ENCODE peak calls at places on chromosomes 4 and X, in six cellular contexts. T, I, A, L, E and V are unnamed samples.
A peak's percentile ranks its signal among the peaks of the same experiment; 100 is the strongest.

GRCh38 chrX:102720237-102721168 is at the start of gene GPRASP3:
- DNase-seq in T (peak; percentile 66), I (peak; percentile 83), A (peak; percentile 50), L (no peak), E (peak; percentile 81), V (no peak)

GRCh38 chr4:86872135-86872534 is 20.1 kb downstream of the C4orf36 start:
- DNase-seq in T (no peak), I (no peak), A (no peak), L (no peak), E (no peak), V (no peak)

GRCh38 chrX:136608295-136608933 is 39.5 kb upstream of the CD40LG start:
- DNase-seq in T (peak; percentile 24), I (peak; percentile 47), A (peak; percentile 68), L (no peak), E (peak; percentile 76), V (no peak)

GRCh38 chrX:74421181-74422028 is at the start of gene SLC16A2:
- DNase-seq in T (peak; percentile 81), I (peak; percentile 91), A (peak; percentile 85), L (no peak), E (peak; percentile 6), V (no peak)

GRCh38 chrX:121642415-121642814 is 595.0 kb downstream of the GLUD2 start:
- DNase-seq in T (no peak), I (peak; percentile 50), A (no peak), L (peak; percentile 19), E (no peak), V (peak; percentile 69)

GRCh38 chr4:183478926-183479325 is 25.9 kb upstream of the ING2 start:
- DNase-seq in T (no peak), I (peak; percentile 68), A (no peak), L (no peak), E (no peak), V (no peak)

GRCh38 chr4:133969202-133969873 is 232.3 kb downstream of the PABPC4L start:
- DNase-seq in T (peak; percentile 22), I (peak; percentile 53), A (no peak), L (no peak), E (no peak), V (no peak)

GRCh38 chrX:22220941-22221340 is 51.8 kb upstream of the CBLL2 start:
- DNase-seq in T (no peak), I (peak; percentile 72), A (no peak), L (peak; percentile 65), E (no peak), V (no peak)

GRCh38 chrX:5907202-5907601 is 321.5 kb downstream of the NLGN4X start:
- DNase-seq in T (no peak), I (peak; percentile 9), A (no peak), L (no peak), E (no peak), V (no peak)

GRCh38 chr4:143337600-143338287 is 1.1 kb downstream of the GAB1 start:
- DNase-seq in T (peak; percentile 49), I (peak; percentile 74), A (peak; percentile 75), L (no peak), E (peak; percentile 10), V (no peak)

GRCh38 chr4:107922486-107923473 is 8.6 kb upstream of the CYP2U1 start:
- DNase-seq in T (no peak), I (peak; percentile 23), A (no peak), L (no peak), E (no peak), V (no peak)

GRCh38 chrX:111823068-111823467 is 52.9 kb upstream of the TRPC5OS start:
- DNase-seq in T (no peak), I (no peak), A (peak; percentile 94), L (no peak), E (peak; percentile 7), V (no peak)

GRCh38 chrX:153816821-153817220 is 13.5 kb downstream of the PDZD4 start:
- DNase-seq in T (no peak), I (no peak), A (peak; percentile 40), L (no peak), E (peak; percentile 44), V (no peak)

GRCh38 chr4:59936566-59936965 is 1263.6 kb upstream of the ADGRL3 start:
- DNase-seq in T (no peak), I (no peak), A (no peak), L (no peak), E (no peak), V (no peak)

GRCh38 chr4:122552898-122553297 is 68.0 kb downstream of the IL21 start:
- DNase-seq in T (no peak), I (no peak), A (no peak), L (no peak), E (no peak), V (no peak)

GRCh38 chr4:112287258-112287873 is 1.7 kb upstream of the TIFA start:
- DNase-seq in T (no peak), I (no peak), A (no peak), L (no peak), E (peak; percentile 75), V (no peak)

GRCh38 chr4:124937993-124938392 is 225.5 kb upstream of the ANKRD50 start:
- DNase-seq in T (no peak), I (no peak), A (no peak), L (no peak), E (no peak), V (no peak)

GRCh38 chrX:13432776-13433605 is 113.1 kb upstream of the ATXN3L start:
- DNase-seq in T (no peak), I (peak; percentile 79), A (no peak), L (no peak), E (no peak), V (no peak)

GRCh38 chr4:136319789-136320470 is 1212.4 kb downstream of the PCDH18 start:
- DNase-seq in T (no peak), I (no peak), A (no peak), L (no peak), E (no peak), V (peak; percentile 89)

GRCh38 chr4:13918110-13918509 is 290.6 kb upstream of the BOD1L1 start:
- DNase-seq in T (peak; percentile 24), I (peak; percentile 99), A (no peak), L (peak; percentile 97), E (no peak), V (peak; percentile 95)

GRCh38 chr4:131093303-131093702 is 1997.4 kb downstream of the C4orf33 start:
- DNase-seq in T (no peak), I (no peak), A (no peak), L (no peak), E (no peak), V (no peak)

GRCh38 chr4:129410115-129410514 is 314.2 kb downstream of the C4orf33 start:
- DNase-seq in T (no peak), I (no peak), A (no peak), L (no peak), E (no peak), V (no peak)

GRCh38 chrX:15436220-15436619 is 52.0 kb upstream of the VEGFD start:
- DNase-seq in T (no peak), I (peak; percentile 70), A (no peak), L (no peak), E (no peak), V (no peak)

GRCh38 chr4:150323551-150324325 is 245.5 kb downstream of the DCLK2 start:
- DNase-seq in T (no peak), I (peak; percentile 52), A (no peak), L (no peak), E (no peak), V (no peak)

GRCh38 chr4:48271626-48272025 is 2.0 kb upstream of the TEC start:
- DNase-seq in T (no peak), I (no peak), A (no peak), L (no peak), E (no peak), V (no peak)

GRCh38 chr4:140238353-140239041 is 84.5 kb upstream of the MAML3 start:
- DNase-seq in T (peak; percentile 94), I (peak; percentile 98), A (peak; percentile 75), L (no peak), E (no peak), V (no peak)

GRCh38 chr4:3074078-3074845 is at the start of the genes HTT and HTT-AS:
- DNase-seq in T (peak; percentile 94), I (peak; percentile 98), A (peak; percentile 99), L (peak; percentile 63), E (peak; percentile 92), V (peak; percentile 30)

GRCh38 chrX:3548743-3549441 is 164.6 kb downstream of the PRKX start:
- DNase-seq in T (no peak), I (peak; percentile 74), A (no peak), L (no peak), E (no peak), V (no peak)

GRCh38 chr4:7760706-7761105 is 179.0 kb downstream of the AFAP1 start:
- DNase-seq in T (no peak), I (no peak), A (no peak), L (no peak), E (no peak), V (no peak)
- H3K4me3 ChIP-seq in T (no peak overlapping the region), I (no peak overlapping the region), A (no peak overlapping the region), L (no peak overlapping the region), E (no peak overlapping the region), V (no peak overlapping the region)

DNA sequence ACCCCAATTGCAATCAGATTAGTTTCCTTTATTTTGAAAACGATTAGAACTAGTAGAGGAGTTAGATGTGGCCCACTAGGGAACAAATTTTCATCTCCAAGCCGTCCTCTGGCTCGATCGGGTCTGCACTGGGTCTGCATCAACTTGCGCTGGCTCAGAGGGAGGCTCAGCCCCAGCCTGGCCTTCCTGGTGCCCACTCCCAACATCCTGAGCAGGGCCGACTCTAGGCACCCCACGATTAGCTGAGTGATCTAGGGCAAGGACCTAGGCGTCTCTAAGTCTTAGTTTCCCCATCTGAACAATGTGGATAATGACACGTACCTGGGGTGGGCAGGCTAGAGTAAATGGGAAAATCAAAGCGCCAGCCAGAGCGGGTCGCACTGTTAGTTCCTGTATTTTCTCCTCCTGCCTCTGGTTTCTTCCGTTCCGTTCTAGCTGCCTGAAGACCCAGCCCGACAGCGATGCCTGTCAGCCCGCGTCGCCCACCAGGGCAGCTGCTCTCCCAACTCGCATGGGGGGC is 7.7 kb upstream of the HAND2 start:
- DNase-seq in T (no peak), I (no peak), A (peak; percentile 47), L (no peak), E (no peak), V (no peak)
- H3K4me3 ChIP-seq in T (peak overlapping the region; percentile 56), I (no peak overlapping the region), A (peak overlapping the region; percentile 78), L (peak overlapping the region; percentile 46), E (no peak overlapping the region), V (no peak overlapping the region)

GRCh38 chr4:164138521-164138920 is 615.4 kb upstream of the SMIM31 start:
- DNase-seq in T (no peak), I (no peak), A (no peak), L (no peak), E (no peak), V (no peak)
- H3K4me3 ChIP-seq in T (no peak overlapping the region), I (no peak overlapping the region), A (no peak overlapping the region), L (no peak overlapping the region), E (no peak overlapping the region), V (no peak overlapping the region)

GRCh38 chr4:25107827-25108516 is 52.3 kb downstream of the SEPSECS start:
- DNase-seq in T (no peak), I (no peak), A (no peak), L (no peak), E (no peak), V (no peak)
- H3K4me3 ChIP-seq in T (no peak overlapping the region), I (no peak overlapping the region), A (no peak overlapping the region), L (no peak overlapping the region), E (no peak overlapping the region), V (no peak overlapping the region)

GRCh38 chr4:4971796-4972195 is 47.5 kb downstream of the CYTL1 start:
- DNase-seq in T (no peak), I (no peak), A (no peak), L (no peak), E (no peak), V (no peak)

GRCh38 chr4:4974727-4975126 is 44.5 kb downstream of the CYTL1 start:
- DNase-seq in T (no peak), I (no peak), A (no peak), L (no peak), E (no peak), V (no peak)

GRCh38 chr4:4968161-4968757 is 51.0 kb downstream of the CYTL1 start:
- DNase-seq in T (no peak), I (no peak), A (no peak), L (no peak), E (no peak), V (no peak)

GRCh38 chr4:4969298-4969697 is 50.0 kb downstream of the CYTL1 start:
- DNase-seq in T (peak; percentile 89), I (no peak), A (no peak), L (no peak), E (no peak), V (no peak)
- H3K4me3 ChIP-seq in T (no peak overlapping the region), I (no peak overlapping the region), A (no peak overlapping the region), L (no peak overlapping the region), E (no peak overlapping the region), V (no peak overlapping the region)